ENCODE peak calls at places on chromosomes 13 and 19, in five cellular contexts. G is CD4-positive, CD25-positive, alpha-beta regulatory T cell; B is RWPE1; F is A549; R is uterus. J is an unnamed sample.

GRCh38 chr19:46785980-46786235 is 2.5 kb downstream of the SLC1A5 start:
- DNase-seq in G (no peak), B (no peak), F (no peak), R (no peak), J (no peak)

GRCh38 chr13:89695343-89696257 is 1651.9 kb upstream of the MIR17HG start:
- DNase-seq in G (no peak), B (peak; percentile 17), F (peak; percentile 0), R (no peak), J (no peak)

GRCh38 chr19:18948976-18949356 is 7.9 kb upstream of the HOMER3 start:
- DNase-seq in G (no peak), B (no peak), F (no peak), R (no peak), J (no peak)

GRCh38 chr13:44734204-44734707 is 158.1 kb upstream of the TSC22D1 start:
- DNase-seq in G (no peak), B (no peak), F (no peak), R (no peak), J (peak; percentile 40)

GRCh38 chr13:102846261-102847015 is 606 bp downstream of the ERCC5 start:
- DNase-seq in G (peak; percentile 76), B (peak; percentile 30), F (peak; percentile 5), R (peak; percentile 21), J (peak; percentile 14)

GRCh38 chr19:8108560-8109445 is 40.6 kb downstream of the FBN3 start:
- DNase-seq in G (no peak), B (no peak), F (no peak), R (no peak), J (no peak)

GRCh38 chr19:39507715-39508364 is 7.1 kb upstream of the SELENOV start:
- DNase-seq in G (no peak), B (no peak), F (no peak), R (no peak), J (no peak)

GRCh38 chr13:73975767-73976166 is 158.4 kb downstream of the KLF12 start:
- DNase-seq in G (no peak), B (no peak), F (no peak), R (no peak), J (no peak)

GRCh38 chr13:46748300-46748699 is 48.7 kb downstream of the ESD start:
- DNase-seq in G (no peak), B (no peak), F (no peak), R (no peak), J (no peak)

GRCh38 chr13:52004508-52005183 is 6.6 kb downstream of the ATP7B start:
- DNase-seq in G (no peak), B (no peak), F (no peak), R (no peak), J (no peak)

GRCh38 chr19:30054210-30054609 is 112.2 kb downstream of the URI1 start:
- DNase-seq in G (no peak), B (no peak), F (no peak), R (no peak), J (no peak)

GRCh38 chr13:65977525-65977924 is 1252.6 kb downstream of the PCDH9 start:
- DNase-seq in G (no peak), B (no peak), F (no peak), R (no peak), J (no peak)

GRCh38 chr13:60047943-60048342 is 115.8 kb downstream of the DIAPH3 start:
- DNase-seq in G (no peak), B (no peak), F (no peak), R (no peak), J (peak; percentile 35)

GRCh38 chr19:1360818-1361461 is 22.8 kb upstream of the NDUFS7 start:
- DNase-seq in G (no peak), B (no peak), F (no peak), R (peak; percentile 78), J (no peak)

GRCh38 chr19:17394891-17395415 is 957 bp upstream of the CCDC194 start:
- DNase-seq in G (peak; percentile 31), B (peak; percentile 74), F (peak; percentile 48), R (no peak), J (no peak)

GRCh38 chr19:35901854-35902661 is at the start of gene HCST:
- DNase-seq in G (peak; percentile 60), B (no peak), F (no peak), R (no peak), J (no peak)
- H3K27ac ChIP-seq in G (peak within 1 kb of the TSS; percentile 100), B (peak within 1 kb of the TSS; percentile 89), F (peak within 1 kb of the TSS; percentile 53), R (peak within 1 kb of the TSS; percentile 87), J (no peak within 1 kb of the TSS)

GRCh38 chr13:30418075-30418715 is 4.1 kb upstream of the UBE2L5 start:
- DNase-seq in G (no peak), B (no peak), F (no peak), R (no peak), J (no peak)

GRCh38 chr13:30416471-30416870 is 5.8 kb upstream of the UBE2L5 start:
- DNase-seq in G (no peak), B (no peak), F (no peak), R (no peak), J (no peak)

GRCh38 chr13:30422056-30422914 is at the start of gene UBE2L5:
- DNase-seq in G (peak; percentile 64), B (peak; percentile 54), F (peak; percentile 9), R (peak; percentile 93), J (no peak)

GRCh38 chr13:30421093-30422055 is 919 bp upstream of the UBE2L5 start:
- DNase-seq in G (peak; percentile 10), B (peak; percentile 71), F (peak; percentile 36), R (peak; percentile 94), J (no peak)

GRCh38 chr13:30418886-30419459 is 3.3 kb upstream of the UBE2L5 start:
- DNase-seq in G (no peak), B (no peak), F (no peak), R (peak; percentile 55), J (no peak)
- H3K27ac ChIP-seq in G (no peak overlapping the region), B (no peak overlapping the region), F (no peak overlapping the region), R (peak overlapping the region; percentile 97), J (peak overlapping the region; percentile 97)

DNA sequence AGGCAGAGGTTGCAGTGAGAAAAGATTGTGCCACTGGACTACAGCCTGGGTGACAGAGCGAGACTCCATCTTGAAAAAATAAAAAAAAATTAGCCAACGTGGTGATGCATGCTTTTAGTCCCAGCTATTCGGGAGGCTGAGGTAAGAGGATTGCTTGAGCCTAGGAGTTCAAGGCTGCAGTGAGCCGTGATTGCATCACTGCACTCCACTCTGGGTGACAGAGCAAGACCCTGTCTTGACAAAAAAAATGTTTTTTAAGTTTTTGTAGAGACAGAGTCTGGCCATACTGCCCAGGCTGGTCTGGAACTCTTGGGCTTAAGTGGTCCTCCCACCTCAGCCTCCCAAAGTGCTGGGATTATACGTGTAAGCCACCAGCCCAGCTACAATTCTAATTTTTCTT is 22.4 kb upstream of the LSM14A start:
- DNase-seq in G (no peak), B (no peak), F (no peak), R (no peak), J (no peak)
- H3K27ac ChIP-seq in G (no peak overlapping the region), B (no peak overlapping the region), F (no peak overlapping the region), R (no peak overlapping the region), J (no peak overlapping the region)

GRCh38 chr19:14139944-14140343 is 3.6 kb upstream of the ASF1B start:
- DNase-seq in G (no peak), B (no peak), F (no peak), R (no peak), J (no peak)
- H3K27ac ChIP-seq in G (no peak overlapping the region), B (no peak overlapping the region), F (no peak overlapping the region), R (no peak overlapping the region), J (no peak overlapping the region)

GRCh38 chr19:34474233-34474989 is 7.1 kb upstream of the WTIP start:
- DNase-seq in G (no peak), B (no peak), F (no peak), R (no peak), J (no peak)
- H3K27ac ChIP-seq in G (no peak overlapping the region), B (peak overlapping the region; percentile 80), F (no peak overlapping the region), R (peak overlapping the region; percentile 58), J (no peak overlapping the region)

DNA sequence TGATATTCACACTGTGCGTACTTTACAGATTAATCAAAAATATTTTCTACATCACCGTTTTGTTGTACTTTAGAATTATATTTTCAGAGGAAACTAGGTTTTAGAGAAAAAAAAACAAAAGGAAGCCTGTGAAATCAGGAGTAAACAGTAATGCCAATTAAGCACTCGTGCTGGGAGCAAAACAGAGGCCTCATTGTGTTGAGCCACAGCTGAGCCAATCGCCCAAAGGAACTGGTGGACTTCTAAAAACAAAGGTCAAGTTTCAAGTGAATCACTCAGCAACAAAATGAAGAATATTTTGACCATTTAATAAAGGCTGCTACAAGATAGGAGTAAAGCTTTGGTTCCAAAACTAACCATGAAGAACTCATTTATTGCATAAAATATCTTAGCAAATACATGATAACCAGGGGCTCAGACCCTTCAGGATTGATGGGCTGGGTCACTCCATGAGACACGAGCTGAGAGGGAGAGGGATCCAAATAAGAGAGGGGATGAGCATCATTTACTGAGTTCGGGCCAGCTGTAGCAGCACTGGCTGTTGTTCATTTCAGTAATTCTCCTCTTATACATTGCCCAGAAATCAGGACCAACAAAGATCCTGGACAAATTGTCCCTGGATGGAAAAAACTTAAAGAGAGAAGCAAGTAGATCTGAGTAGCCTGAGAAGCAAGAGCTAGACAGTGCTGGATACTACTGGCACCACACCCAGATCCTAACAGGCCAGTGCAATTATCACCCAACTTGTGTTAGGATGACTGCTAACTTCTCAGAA is 8.3 kb upstream of the NALCN start:
- DNase-seq in G (no peak), B (no peak), F (no peak), R (no peak), J (no peak)
- H3K27ac ChIP-seq in G (no peak overlapping the region), B (no peak overlapping the region), F (no peak overlapping the region), R (no peak overlapping the region), J (no peak overlapping the region)

GRCh38 chr19:14367016-14367415 is 14.2 kb upstream of the ADGRE5 start:
- DNase-seq in G (no peak), B (no peak), F (no peak), R (no peak), J (no peak)
- H3K27ac ChIP-seq in G (peak overlapping the region; percentile 99), B (peak overlapping the region; percentile 48), F (no peak overlapping the region), R (peak overlapping the region; percentile 55), J (no peak overlapping the region)

GRCh38 chr19:35430382-35431146 is 17.5 kb upstream of the FFAR2 start:
- DNase-seq in G (no peak), B (no peak), F (no peak), R (no peak), J (no peak)

GRCh38 chr19:35433448-35433847 is 14.6 kb upstream of the FFAR2 start:
- DNase-seq in G (no peak), B (no peak), F (no peak), R (no peak), J (no peak)

GRCh38 chr19:35429698-35430097 is 18.4 kb upstream of the FFAR2 start:
- DNase-seq in G (no peak), B (no peak), F (no peak), R (no peak), J (no peak)

GRCh38 chr19:35427187-35427586 is 20.9 kb upstream of the FFAR2 start:
- DNase-seq in G (no peak), B (no peak), F (no peak), R (no peak), J (no peak)

GRCh38 chr19:35431147-35431807 is 16.8 kb upstream of the FFAR2 start:
- DNase-seq in G (no peak), B (no peak), F (no peak), R (no peak), J (no peak)
- H3K27ac ChIP-seq in G (no peak overlapping the region), B (no peak overlapping the region), F (no peak overlapping the region), R (no peak overlapping the region), J (no peak overlapping the region)

J was measured in SK-N-MC.